ENCODE peak calls at places on chromosome 9, in five cellular contexts. One of them, this sample, is unnamed. For H3K27me3 and H3K4me1, the result is how much of the 10 kb centered on the place peaks cover.

GRCh38 chr9:14616188-14616982 is 76.8 kb downstream of the ZDHHC21 start:
- DNase-seq in sigmoid colon: no peak
- DNase-seq in tibial nerve: no peak
- DNase-seq in SK-N-SH: peak
- DNase-seq in thoracic aorta: no peak
- DNase-seq in this sample: no peak

GRCh38 chr9:7640205-7640604 is 159.4 kb downstream of the DMAC1 start:
- DNase-seq in SK-N-SH: no peak
- DNase-seq in tibial nerve: no peak
- DNase-seq in thoracic aorta: no peak
- DNase-seq in sigmoid colon: no peak
- DNase-seq in this sample: no peak

GRCh38 chr9:73264636-73265035 is 113.0 kb downstream of the ANXA1 start:
- DNase-seq in sigmoid colon: no peak
- DNase-seq in thoracic aorta: no peak
- DNase-seq in tibial nerve: no peak
- DNase-seq in SK-N-SH: no peak
- DNase-seq in this sample: no peak

GRCh38 chr9:125966959-125967711 is 220.0 kb downstream of the PBX3 start:
- DNase-seq in tibial nerve: no peak
- DNase-seq in SK-N-SH: no peak
- DNase-seq in sigmoid colon: no peak
- DNase-seq in thoracic aorta: no peak
- DNase-seq in this sample: no peak

GRCh38 chr9:109817846-109818472 is 38.0 kb downstream of the PALM2AKAP2 start:
- DNase-seq in thoracic aorta: peak
- DNase-seq in tibial nerve: peak
- DNase-seq in sigmoid colon: peak
- DNase-seq in SK-N-SH: peak
- DNase-seq in this sample: no peak

GRCh38 chr9:113748135-113748534 is 128.0 kb upstream of the ZNF618 start:
- DNase-seq in sigmoid colon: no peak
- DNase-seq in SK-N-SH: no peak
- DNase-seq in tibial nerve: no peak
- DNase-seq in thoracic aorta: no peak
- DNase-seq in this sample: no peak

GRCh38 chr9:19431361-19432171 is 22.8 kb downstream of the ACER2 start:
- DNase-seq in thoracic aorta: peak
- DNase-seq in tibial nerve: peak
- DNase-seq in sigmoid colon: peak
- DNase-seq in SK-N-SH: no peak
- DNase-seq in this sample: peak

GRCh38 chr9:122141671-122142070 is 17.9 kb downstream of the NDUFA8 start:
- DNase-seq in tibial nerve: no peak
- DNase-seq in SK-N-SH: no peak
- DNase-seq in sigmoid colon: no peak
- DNase-seq in thoracic aorta: no peak
- DNase-seq in this sample: no peak

GRCh38 chr9:19481971-19482404 is 73.2 kb downstream of the ACER2 start:
- DNase-seq in thoracic aorta: no peak
- DNase-seq in tibial nerve: no peak
- DNase-seq in sigmoid colon: no peak
- DNase-seq in SK-N-SH: no peak
- DNase-seq in this sample: no peak

GRCh38 chr9:136644593-136645342 is 17.9 kb upstream of the EGFL7 start:
- DNase-seq in thoracic aorta: peak
- DNase-seq in SK-N-SH: peak
- DNase-seq in tibial nerve: peak
- DNase-seq in sigmoid colon: peak
- DNase-seq in this sample: peak

GRCh38 chr9:101582593-101582992 is 12.2 kb downstream of the PPP3R2 start:
- DNase-seq in SK-N-SH: no peak
- DNase-seq in sigmoid colon: no peak
- DNase-seq in tibial nerve: no peak
- DNase-seq in thoracic aorta: no peak
- DNase-seq in this sample: no peak

GRCh38 chr9:83081846-83082245 is 18.9 kb upstream of the RASEF start:
- DNase-seq in thoracic aorta: no peak
- DNase-seq in tibial nerve: no peak
- DNase-seq in sigmoid colon: no peak
- DNase-seq in SK-N-SH: no peak
- DNase-seq in this sample: no peak

DNA sequence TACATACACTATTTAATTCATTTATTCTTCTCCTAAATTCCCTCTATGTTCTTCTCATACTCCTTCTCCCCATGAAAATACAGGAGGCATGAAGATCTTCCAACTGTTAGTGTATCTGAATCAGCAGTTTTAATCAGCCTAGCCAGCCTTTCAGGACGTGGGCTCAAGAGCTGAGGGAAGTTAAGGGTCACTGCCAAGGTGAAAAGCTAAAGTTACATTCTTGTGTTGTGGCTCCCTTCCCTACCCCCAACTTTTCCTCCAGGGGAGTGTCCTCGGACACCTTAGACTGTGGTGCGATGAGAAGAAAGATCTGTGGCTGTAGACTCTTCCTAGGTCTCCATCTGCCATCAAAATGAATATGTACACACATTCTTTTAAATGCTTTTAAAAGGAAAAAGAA is 4.2 kb downstream of the DMRT3 start:
- DNase-seq in SK-N-SH: no peak
- DNase-seq in sigmoid colon: no peak
- DNase-seq in tibial nerve: no peak
- DNase-seq in thoracic aorta: no peak
- DNase-seq in this sample: no peak
- H3K27me3 ChIP-seq in SK-N-SH: half or more
- H3K27me3 ChIP-seq in sigmoid colon: half or more
- H3K27me3 ChIP-seq in tibial nerve: half or more
- H3K27me3 ChIP-seq in thoracic aorta: under half
- H3K27me3 ChIP-seq in this sample: under half

GRCh38 chr9:131235480-131235851 is 40.8 kb downstream of the FAM78A start:
- DNase-seq in SK-N-SH: no peak
- DNase-seq in thoracic aorta: no peak
- DNase-seq in tibial nerve: no peak
- DNase-seq in sigmoid colon: peak
- DNase-seq in this sample: no peak
- H3K4me1 ChIP-seq in SK-N-SH: under half
- H3K4me1 ChIP-seq in thoracic aorta: under half
- H3K4me1 ChIP-seq in tibial nerve: under half
- H3K4me1 ChIP-seq in sigmoid colon: under half
- H3K4me1 ChIP-seq in this sample: under half

GRCh38 chr9:37011530-37011929 is 22.5 kb downstream of the PAX5 start:
- DNase-seq in SK-N-SH: no peak
- DNase-seq in thoracic aorta: no peak
- DNase-seq in sigmoid colon: no peak
- DNase-seq in tibial nerve: no peak
- DNase-seq in this sample: no peak

GRCh38 chr9:37007295-37007694 is 26.8 kb downstream of the PAX5 start:
- DNase-seq in SK-N-SH: no peak
- DNase-seq in thoracic aorta: no peak
- DNase-seq in tibial nerve: no peak
- DNase-seq in sigmoid colon: no peak
- DNase-seq in this sample: no peak

GRCh38 chr9:37010180-37010579 is 23.9 kb downstream of the PAX5 start:
- DNase-seq in tibial nerve: no peak
- DNase-seq in SK-N-SH: no peak
- DNase-seq in thoracic aorta: no peak
- DNase-seq in sigmoid colon: no peak
- DNase-seq in this sample: no peak

GRCh38 chr9:37005517-37006140 is 28.4 kb downstream of the PAX5 start:
- DNase-seq in tibial nerve: no peak
- DNase-seq in thoracic aorta: no peak
- DNase-seq in sigmoid colon: no peak
- DNase-seq in SK-N-SH: no peak
- DNase-seq in this sample: no peak

GRCh38 chr9:37010976-37011375 is 23.1 kb downstream of the PAX5 start:
- DNase-seq in sigmoid colon: no peak
- DNase-seq in thoracic aorta: no peak
- DNase-seq in SK-N-SH: no peak
- DNase-seq in tibial nerve: no peak
- DNase-seq in this sample: no peak
- H3K27me3 ChIP-seq in sigmoid colon: under half
- H3K27me3 ChIP-seq in thoracic aorta: under half
- H3K27me3 ChIP-seq in SK-N-SH: under half
- H3K27me3 ChIP-seq in tibial nerve: half or more
- H3K27me3 ChIP-seq in this sample: under half

GRCh38 chr9:75956161-75956560 is 65.7 kb downstream of the PCSK5 start:
- DNase-seq in thoracic aorta: no peak
- DNase-seq in sigmoid colon: no peak
- DNase-seq in tibial nerve: no peak
- DNase-seq in SK-N-SH: no peak
- DNase-seq in this sample: no peak
- H3K4me1 ChIP-seq in thoracic aorta: under half
- H3K4me1 ChIP-seq in sigmoid colon: under half
- H3K4me1 ChIP-seq in tibial nerve: under half
- H3K4me1 ChIP-seq in SK-N-SH: under half
- H3K4me1 ChIP-seq in this sample: under half

This sample was measured in ascending aorta.